ENCODE peak calls at places on chromosomes 11 and 22, in four cellular contexts. A is PC-9, M is left lung, Q is A549. S is an unnamed sample.

GRCh38 chr22:50730013-50730891 is 7.8 kb upstream of the ACR start:
- DNase-seq in A (no peak), M (peak), Q (no peak), S (no peak)

GRCh38 chr11:69662021-69662698 is 13.0 kb downstream of the LTO1 start:
- DNase-seq in Q (no peak), A (no peak), M (no peak), S (no peak)

GRCh38 chr11:33317662-33318061 is 60.5 kb downstream of the HIPK3 start:
- DNase-seq in A (no peak), Q (no peak), M (no peak), S (no peak)

GRCh38 chr11:69636512-69636866 is 4.5 kb upstream of the CCND1 start:
- DNase-seq in M (peak), A (peak), Q (peak), S (peak)

GRCh38 chr22:37079668-37080171 is 28.2 kb downstream of the KCTD17 start:
- DNase-seq in A (no peak), Q (no peak), M (peak), S (no peak)

GRCh38 chr11:2481253-2481652 is 36.4 kb downstream of the KCNQ1 start:
- DNase-seq in Q (no peak), M (no peak), A (no peak), S (no peak)

GRCh38 chr11:9861860-9862725 is 198.2 kb downstream of the SWAP70 start:
- DNase-seq in Q (peak), M (peak), A (peak), S (peak)

GRCh38 chr22:37172266-37173245 is 15.5 kb downstream of the C1QTNF6 start:
- DNase-seq in Q (no peak), M (peak), A (no peak), S (no peak)

GRCh38 chr22:37351268-37351667 is 69.0 kb downstream of the CYTH4 start:
- DNase-seq in M (no peak), Q (no peak), A (peak), S (no peak)

GRCh38 chr11:131111775-131112174 is 195.5 kb upstream of the SNX19 start:
- DNase-seq in A (no peak), Q (no peak), M (no peak), S (no peak)

GRCh38 chr11:131108780-131109179 is 192.5 kb upstream of the SNX19 start:
- DNase-seq in A (no peak), M (no peak), Q (peak), S (no peak)

GRCh38 chr11:131109256-131109655 is 193.0 kb upstream of the SNX19 start:
- DNase-seq in M (no peak), Q (no peak), A (no peak), S (no peak)
- H3K27ac ChIP-seq in M (no peak), Q (no peak), A (no peak), S (no peak)

GRCh38 chr11:6615882-6616585 is 3.2 kb downstream of the TPP1 start:
- DNase-seq in A (no peak), Q (no peak), M (no peak), S (no peak)
- H3K27ac ChIP-seq in A (no peak), Q (no peak), M (peak), S (no peak)

GRCh38 chr11:123801765-123802164 is 4.4 kb downstream of the OR6M1 start:
- DNase-seq in M (no peak), Q (no peak), A (no peak), S (no peak)
- H3K27ac ChIP-seq in M (no peak), Q (no peak), A (no peak), S (no peak)

GRCh38 chr11:123137496-123138270 is 57.4 kb downstream of the CLMP start:
- DNase-seq in A (no peak), M (peak), Q (no peak), S (no peak)
- H3K27ac ChIP-seq in A (no peak), M (peak), Q (no peak), S (no peak)

S was measured in caudate nucleus.